ENCODE peak calls at places on chromosomes 2 and 18, in eight cellular contexts. D is HTR-8/SVneo, J is iPS DF 19.7, L is osteoblast, F is ELR, N is B cell, C is BJ, R is epithelial cell of esophagus. X is an unnamed sample.

GRCh38 chr2:231935207-231935524 is 9.0 kb upstream of the NPPC start:
- DNase-seq in D (no peak), J (no peak), L (peak), F (no peak), N (no peak), C (no peak), R (no peak), X (no peak)

GRCh38 chr2:240139011-240139441 is 1.4 kb downstream of the OTOS start:
- DNase-seq in D (no peak), J (no peak), L (peak), F (no peak), N (no peak), C (no peak), R (no peak), X (no peak)

GRCh38 chr2:191173206-191173605 is 22.4 kb upstream of the STAT4 start:
- DNase-seq in D (no peak), J (no peak), L (no peak), F (no peak), N (no peak), C (no peak), R (peak), X (no peak)

GRCh38 chr2:102975996-102976636 is 214.3 kb downstream of the TMEM182 start:
- DNase-seq in D (peak), J (peak), L (peak), F (peak), N (no peak), C (no peak), R (peak), X (peak)

GRCh38 chr18:79935098-79935480 is 16.4 kb downstream of the SLC66A2 start:
- DNase-seq in D (no peak), J (no peak), L (peak), F (no peak), N (no peak), C (no peak), R (no peak), X (no peak)

GRCh38 chr18:37691162-37691561 is 125.6 kb upstream of the CELF4 start:
- DNase-seq in D (no peak), J (no peak), L (no peak), F (no peak), N (no peak), C (no peak), R (no peak), X (no peak)

GRCh38 chr18:53567935-53568574 is 656.4 kb downstream of the MBD2 start:
- DNase-seq in D (peak), J (peak), L (no peak), F (peak), N (peak), C (peak), R (peak), X (peak)

GRCh38 chr2:27885246-27885645 is 4.9 kb downstream of the RBKS start:
- DNase-seq in D (no peak), J (no peak), L (peak), F (peak), N (no peak), C (no peak), R (peak), X (no peak)

GRCh38 chr2:1647417-1648240 is 96.7 kb downstream of the PXDN start:
- DNase-seq in D (no peak), J (no peak), L (peak), F (no peak), N (no peak), C (no peak), R (no peak), X (no peak)

GRCh38 chr2:238094438-238095022 is 5.6 kb upstream of the ESPNL start:
- DNase-seq in D (no peak), J (no peak), L (peak), F (no peak), N (no peak), C (no peak), R (no peak), X (no peak)

GRCh38 chr18:34592961-34593382 is 117.1 kb upstream of the DTNA start:
- DNase-seq in D (no peak), J (peak), L (no peak), F (no peak), N (no peak), C (no peak), R (peak), X (no peak)

GRCh38 chr2:44362207-44363015 is 664 bp downstream of the CAMKMT start:
- DNase-seq in D (peak), J (peak), L (peak), F (peak), N (peak), C (no peak), R (peak), X (peak)

GRCh38 chr2:117786520-117786919 is 28.0 kb upstream of the DDX18 start:
- DNase-seq in D (no peak), J (no peak), L (no peak), F (no peak), N (no peak), C (no peak), R (peak), X (no peak)

GRCh38 chr2:239165206-239165831 is 235.5 kb downstream of the HDAC4 start:
- DNase-seq in D (no peak), J (no peak), L (peak), F (no peak), N (no peak), C (no peak), R (no peak), X (no peak)

GRCh38 chr2:198776616-198777406 is 680.9 kb downstream of the SATB2 start:
- DNase-seq in D (no peak), J (no peak), L (no peak), F (no peak), N (no peak), C (no peak), R (no peak), X (no peak)

GRCh38 chr2:69767034-69767433 is 25.1 kb downstream of the ANXA4 start:
- DNase-seq in D (peak), J (no peak), L (peak), F (peak), N (no peak), C (peak), R (no peak), X (no peak)

GRCh38 chr2:55771612-55772011 is 78.0 kb upstream of the PNPT1 start:
- DNase-seq in D (peak), J (no peak), L (peak), F (peak), N (no peak), C (no peak), R (peak), X (peak)

X was measured in Caki2.